ENCODE peak calls at places on chromosomes 3 and 15, in eight cellular contexts. Y, I, K, G, N, L, Z and T are unnamed samples.

GRCh38 chr3:16419640-16420039 is 93.9 kb downstream of the RFTN1 start:
- DNase-seq in N (no peak), L (no peak), G (no peak), I (no peak), Z (no peak), Y (no peak), K (no peak), T (no peak)

GRCh38 chr15:88141490-88141889 is 115.0 kb downstream of the NTRK3 start:
- DNase-seq in Y (no peak), N (no peak), K (no peak), L (no peak), G (no peak), I (no peak), Z (no peak), T (no peak)

GRCh38 chr3:40208251-40208650 is 101.3 kb upstream of the EIF1B start:
- DNase-seq in Z (no peak), K (no peak), Y (no peak), G (no peak), L (no peak), N (no peak), I (no peak), T (no peak)

GRCh38 chr15:42591238-42591936 is 16.0 kb downstream of the STARD9 start:
- DNase-seq in N (peak), Y (no peak), I (no peak), L (no peak), K (no peak), G (no peak), Z (no peak), T (no peak)

GRCh38 chr3:38579551-38580449 is 69.7 kb downstream of the SCN5A start:
- DNase-seq in K (no peak), Z (no peak), Y (peak), G (no peak), N (no peak), L (no peak), I (peak), T (peak)

GRCh38 chr15:66844041-66844746 is 142.2 kb downstream of the SMAD6 start:
- DNase-seq in L (no peak), I (no peak), N (no peak), Z (no peak), G (no peak), K (no peak), Y (no peak), T (no peak)

GRCh38 chr15:44144193-44144592 is 50.9 kb downstream of the FRMD5 start:
- DNase-seq in Y (no peak), L (no peak), G (no peak), Z (no peak), I (no peak), N (no peak), K (no peak), T (no peak)

GRCh38 chr3:126957776-126958637 is 24.9 kb upstream of the PLXNA1 start:
- DNase-seq in N (no peak), Y (no peak), G (no peak), K (peak), I (no peak), L (peak), Z (peak), T (no peak)

GRCh38 chr15:75483961-75484360 is 32.5 kb upstream of the SIN3A start:
- DNase-seq in L (no peak), I (no peak), N (no peak), G (no peak), Z (no peak), Y (no peak), K (no peak), T (no peak)

GRCh38 chr3:155352900-155353490 is 59.5 kb upstream of the STRIT1 start:
- DNase-seq in G (no peak), I (no peak), N (no peak), Y (no peak), K (no peak), L (no peak), Z (no peak), T (no peak)

GRCh38 chr3:125160911-125161371 is 51.6 kb downstream of the SLC12A8 start:
- DNase-seq in N (no peak), Y (no peak), G (no peak), I (no peak), K (no peak), Z (no peak), L (no peak), T (no peak)

GRCh38 chr3:110670407-110670806 is 401.2 kb upstream of the NECTIN3 start:
- DNase-seq in K (no peak), Y (no peak), I (no peak), L (no peak), G (no peak), N (no peak), Z (no peak), T (no peak)

GRCh38 chr3:116863842-116864626 is 154.5 kb downstream of the TUSC7 start:
- DNase-seq in K (no peak), G (no peak), Y (no peak), N (peak), I (no peak), L (no peak), Z (no peak), T (no peak)

GRCh38 chr15:38193496-38193895 is 59.1 kb upstream of the SPRED1 start:
- DNase-seq in Y (no peak), Z (no peak), G (no peak), I (no peak), N (no peak), L (no peak), K (no peak), T (no peak)

GRCh38 chr3:69649713-69650419 is 89.4 kb upstream of the MITF start:
- DNase-seq in L (no peak), I (no peak), Z (no peak), N (no peak), Y (no peak), G (no peak), K (no peak), T (no peak)

GRCh38 chr15:59174846-59175831 is 31.5 kb upstream of the LDHAL6B start:
- DNase-seq in G (peak), I (peak), Y (peak), L (peak), Z (no peak), N (peak), K (no peak), T (peak)

GRCh38 chr3:3133490-3133889 is 6.8 kb downstream of the TRNT1 start:
- DNase-seq in I (no peak), Z (no peak), N (no peak), Y (no peak), K (no peak), G (no peak), L (no peak), T (no peak)

GRCh38 chr15:86063328-86064180 is 16.1 kb upstream of the AGBL1 start:
- DNase-seq in I (no peak), Z (no peak), Y (no peak), G (no peak), L (no peak), N (no peak), K (no peak), T (no peak)

GRCh38 chr3:48532271-48532973 is 24.2 kb downstream of the PFKFB4 start:
- DNase-seq in I (no peak), Z (no peak), K (no peak), N (no peak), Y (no peak), G (no peak), L (no peak), T (no peak)

GRCh38 chr15:49494842-49495241 is 71.8 kb downstream of the FGF7 start:
- DNase-seq in G (no peak), Z (no peak), L (no peak), N (no peak), Y (no peak), I (no peak), K (no peak), T (no peak)

GRCh38 chr15:33700695-33701303 is 267.5 kb upstream of the CHRM5 start:
- DNase-seq in G (peak), I (peak), Y (peak), N (peak), K (peak), Z (peak), L (peak), T (peak)

GRCh38 chr3:45253316-45253715 is 27.2 kb upstream of the TMEM158 start:
- DNase-seq in N (no peak), G (no peak), Y (no peak), I (no peak), Z (no peak), K (no peak), L (no peak), T (no peak)

GRCh38 chr3:112755845-112756671 is 90.6 kb downstream of the CD200R1L start:
- DNase-seq in Y (no peak), G (no peak), K (no peak), L (no peak), Z (no peak), N (no peak), I (no peak), T (no peak)

GRCh38 chr15:80500021-80500420 is 95.8 kb downstream of the ARNT2 start:
- DNase-seq in G (no peak), Z (no peak), L (no peak), N (no peak), Y (no peak), I (no peak), K (no peak), T (no peak)

GRCh38 chr15:79939399-79939798 is 31.6 kb downstream of the BCL2A1 start:
- DNase-seq in Y (no peak), I (no peak), L (no peak), N (no peak), K (no peak), G (no peak), Z (no peak), T (no peak)

GRCh38 chr3:27657404-27657803 is 64.7 kb downstream of the EOMES start:
- DNase-seq in I (no peak), K (no peak), Z (no peak), L (no peak), Y (no peak), G (no peak), N (no peak), T (no peak)

GRCh38 chr3:192869131-192870027 is 48.3 kb downstream of the MB21D2 start:
- DNase-seq in G (peak), N (no peak), L (no peak), K (no peak), Z (no peak), I (peak), Y (no peak), T (no peak)

GRCh38 chr15:92954578-92954977 is 54.5 kb downstream of the CHD2 start:
- DNase-seq in I (no peak), K (no peak), G (no peak), L (no peak), Z (no peak), Y (no peak), N (no peak), T (no peak)

GRCh38 chr3:182713743-182714517 is 79.4 kb upstream of the ATP11B start:
- DNase-seq in N (peak), G (no peak), K (no peak), I (no peak), Z (no peak), Y (no peak), L (no peak), T (no peak)

GRCh38 chr3:52253314-52254260 is 8.0 kb downstream of the PPM1M start:
- DNase-seq in G (no peak), Z (no peak), N (peak), K (peak), Y (peak), L (no peak), I (no peak), T (peak)

GRCh38 chr15:40297356-40297755 is 10.4 kb downstream of the PLCB2 start:
- DNase-seq in I (no peak), N (no peak), K (peak), Y (no peak), G (no peak), Z (no peak), L (no peak), T (no peak)

GRCh38 chr3:142577701-142578308 is 728 bp downstream of the ATR start:
- DNase-seq in Y (no peak), I (no peak), G (no peak), Z (no peak), L (no peak), N (no peak), K (no peak), T (no peak)

GRCh38 chr3:18443670-18444596 is 18.8 kb upstream of the SATB1 start:
- DNase-seq in N (peak), Z (peak), L (peak), I (peak), G (peak), K (peak), Y (peak), T (peak)

GRCh38 chr3:4471907-4472306 is 4.8 kb upstream of the SUMF1 start:
- DNase-seq in K (no peak), N (peak), Y (no peak), L (no peak), Z (no peak), G (no peak), I (no peak), T (no peak)

GRCh38 chr3:55434789-55435188 is 52.3 kb downstream of the WNT5A start:
- DNase-seq in G (no peak), K (no peak), L (no peak), I (no peak), N (peak), Y (no peak), Z (no peak), T (no peak)

GRCh38 chr15:43118829-43119228 is 13.0 kb upstream of the UBR1 start:
- DNase-seq in G (no peak), Z (no peak), N (no peak), Y (no peak), I (no peak), L (no peak), K (no peak), T (no peak)

DNA sequence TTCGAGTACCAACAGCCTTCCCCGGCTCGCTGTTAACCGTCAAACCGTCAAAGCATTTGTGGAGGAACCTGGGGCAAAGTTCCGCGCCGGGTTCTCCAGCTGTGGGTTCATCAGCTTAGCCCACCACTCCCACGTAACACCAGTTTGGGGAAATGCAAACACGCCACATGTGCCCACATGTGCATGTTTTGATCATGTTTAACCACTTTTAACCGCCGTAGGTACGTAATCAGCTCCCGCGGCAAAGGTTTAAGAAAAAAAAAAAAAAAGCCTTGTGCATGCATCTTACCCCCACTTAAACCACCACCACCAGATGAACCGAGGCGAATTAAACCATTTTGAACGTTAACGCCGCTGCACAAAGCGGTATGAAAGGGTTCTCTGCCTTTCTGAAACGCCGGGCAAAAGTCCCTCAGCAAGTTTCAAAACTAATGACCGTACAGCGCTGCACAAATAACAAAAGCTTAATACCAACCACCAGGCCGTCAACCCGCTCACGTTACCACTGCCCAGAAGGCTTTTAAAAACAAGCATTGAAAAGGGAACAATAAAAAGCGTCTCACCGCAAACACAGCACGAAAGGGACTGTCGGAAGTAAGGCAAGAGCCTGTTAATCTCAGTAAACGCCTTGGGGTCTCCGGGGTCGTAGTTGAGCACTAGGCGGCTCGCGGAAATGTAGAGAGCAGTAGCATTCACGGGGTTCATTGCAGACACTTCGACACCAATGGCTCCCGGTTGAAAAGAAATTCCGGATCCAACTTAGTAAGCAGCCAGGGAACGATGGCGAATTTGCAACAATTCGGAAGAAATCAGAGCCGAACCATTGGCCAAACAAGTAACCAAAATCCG is 1.5 kb downstream of the MSL2 start:
- DNase-seq in K (peak), Z (no peak), L (peak), Y (peak), G (no peak), I (peak), N (peak), T (peak)
- TF ChIP-seq POLR2A in K (no peak), Z (no peak), L (no peak), Y (no peak), G (no peak), I (no peak), N (no peak), T (no peak)

DNA sequence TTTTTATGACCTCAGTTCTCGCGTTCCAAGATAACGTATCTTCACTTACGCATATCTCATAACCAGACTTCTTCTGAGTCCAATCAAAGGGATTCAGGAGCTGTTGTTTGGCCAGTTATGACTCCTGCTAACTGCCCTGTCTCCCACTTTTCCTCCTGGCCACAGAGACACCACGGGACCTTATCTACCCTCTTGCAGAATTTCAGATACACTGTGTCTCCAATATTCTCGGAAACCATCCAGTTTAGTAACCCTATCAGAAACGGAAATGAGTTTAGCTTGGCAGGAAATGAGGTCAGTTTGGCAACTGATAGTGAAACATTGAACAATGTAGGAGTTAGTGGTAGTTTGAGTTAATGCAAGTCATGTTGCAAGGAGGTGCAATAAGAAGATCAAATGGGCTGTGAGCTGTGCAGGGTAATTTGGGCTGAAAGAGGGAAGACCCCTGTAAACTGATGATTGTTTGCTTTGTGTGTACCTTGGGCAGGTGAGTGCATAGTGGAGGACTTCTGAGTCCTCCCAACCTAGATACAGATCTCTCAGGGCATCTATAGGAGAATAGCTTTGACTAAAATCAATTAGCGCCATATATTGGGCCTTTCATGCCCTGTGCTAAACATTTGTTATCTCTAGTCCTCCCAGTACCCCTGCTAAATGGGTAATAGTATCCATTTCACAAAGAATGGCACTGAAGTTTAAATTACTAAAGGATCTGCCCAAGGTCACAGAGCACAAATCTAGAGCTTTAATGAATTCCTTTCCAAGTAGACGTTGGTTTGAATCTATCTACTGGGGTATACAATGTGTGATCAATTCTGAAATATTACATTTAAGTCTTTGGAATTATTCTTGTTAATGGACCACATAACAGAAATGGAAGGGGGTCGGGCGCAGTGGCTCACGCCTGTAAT is 41.3 kb upstream of the PIK3CB start:
- DNase-seq in K (no peak), I (no peak), G (no peak), N (no peak), L (no peak), Y (no peak), Z (no peak), T (no peak)
- TF ChIP-seq POLR2A in K (no peak), I (no peak), G (no peak), N (no peak), L (no peak), Y (no peak), Z (no peak), T (no peak)

GRCh38 chr3:50600841-50601591 is 10.6 kb downstream of the CISH start:
- DNase-seq in I (peak), L (peak), N (peak), Z (peak), K (peak), Y (peak), G (peak), T (peak)
- TF ChIP-seq POLR2A in I (no peak), L (peak), N (peak), Z (no peak), K (no peak), Y (peak), G (no peak), T (no peak)

GRCh38 chr3:169026543-169027181 is 636.9 kb downstream of the MECOM start:
- DNase-seq in K (no peak), L (no peak), Z (no peak), I (no peak), N (no peak), G (no peak), Y (no peak), T (no peak)
- TF ChIP-seq POLR2A in K (no peak), L (no peak), Z (no peak), I (no peak), N (no peak), G (no peak), Y (no peak), T (no peak)

GRCh38 chr15:45441686-45442085 is 63.3 kb upstream of the GATM start:
- DNase-seq in L (no peak), Y (no peak), I (peak), Z (no peak), N (peak), K (no peak), G (no peak), T (peak)
- TF ChIP-seq POLR2A in L (no peak), Y (no peak), I (no peak), Z (no peak), N (no peak), K (no peak), G (no peak), T (no peak)

GRCh38 chr15:68817304-68818087 is 3.2 kb downstream of the ANP32A start:
- DNase-seq in I (peak), K (peak), G (peak), Z (peak), Y (peak), N (peak), L (peak), T (peak)
- TF ChIP-seq POLR2A in I (no peak), K (no peak), G (no peak), Z (no peak), Y (no peak), N (peak), L (no peak), T (no peak)

GRCh38 chr3:33025648-33026178 is 71.2 kb downstream of the GLB1 start:
- DNase-seq in Z (no peak), Y (no peak), G (no peak), L (no peak), I (no peak), K (no peak), N (no peak), T (no peak)
- TF ChIP-seq POLR2A in Z (no peak), Y (no peak), G (no peak), L (no peak), I (no peak), K (no peak), N (no peak), T (no peak)

GRCh38 chr15:72998226-72998625 is 54.0 kb upstream of the NEO1 start:
- DNase-seq in N (no peak), G (no peak), L (no peak), Y (no peak), I (no peak), Z (no peak), K (no peak), T (no peak)
- TF ChIP-seq POLR2A in N (no peak), G (no peak), L (no peak), Y (no peak), I (no peak), Z (no peak), K (no peak), T (no peak)

DNA sequence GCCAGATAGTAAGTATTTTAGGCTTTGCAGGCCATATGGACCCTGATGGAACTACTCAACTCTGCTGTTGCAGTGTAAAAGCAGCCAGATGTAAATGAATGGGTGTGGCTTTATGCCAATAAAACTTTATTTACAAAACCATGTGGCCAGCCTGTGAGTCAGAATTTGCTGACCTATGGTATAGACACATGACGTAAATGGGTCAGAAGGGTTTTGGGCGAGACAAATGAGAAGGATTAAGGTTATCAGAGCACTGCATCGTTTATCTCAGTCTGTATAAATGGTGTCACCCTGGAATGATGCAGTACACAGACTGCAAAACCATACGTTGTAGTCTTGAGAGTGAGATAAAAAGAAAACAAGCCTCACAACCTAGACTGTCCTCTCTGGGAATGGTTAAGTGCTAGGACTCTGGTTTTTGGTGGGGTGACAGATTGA is 45.8 kb downstream of the ABHD5 start:
- DNase-seq in G (no peak), L (no peak), N (no peak), Y (no peak), Z (no peak), I (no peak), K (no peak), T (no peak)
- TF ChIP-seq POLR2A in G (no peak), L (no peak), N (no peak), Y (no peak), Z (no peak), I (no peak), K (no peak), T (no peak)

GRCh38 chr3:122640437-122640999 is 40.1 kb upstream of the PARP14 start:
- DNase-seq in Z (no peak), L (no peak), Y (no peak), K (no peak), I (no peak), N (no peak), G (no peak), T (no peak)

GRCh38 chr3:122646146-122646988 is 34.3 kb upstream of the PARP14 start:
- DNase-seq in L (no peak), K (no peak), Z (no peak), G (no peak), N (no peak), I (no peak), Y (no peak), T (no peak)

GRCh38 chr3:122642935-122643334 is 37.7 kb upstream of the PARP14 start:
- DNase-seq in Z (no peak), Y (no peak), I (no peak), L (no peak), G (no peak), N (no peak), K (no peak), T (no peak)
- TF ChIP-seq POLR2A in Z (no peak), Y (no peak), I (no peak), L (no peak), G (no peak), N (no peak), K (no peak), T (no peak)